ENCODE peak calls at places on chromosomes 2 and 18, in four cellular contexts. G, X, E and R are unnamed samples.

GRCh38 chr2:143125647-143126046 is 3.6 kb upstream of the ARHGAP15 start:
- DNase-seq in G (no peak), X (no peak), E (no peak), R (no peak)

GRCh38 chr2:85914916-85915315 is 26.1 kb upstream of the ST3GAL5 start:
- DNase-seq in G (no peak), X (no peak), E (no peak), R (no peak)

GRCh38 chr2:3689998-3690748 is 13.2 kb upstream of the DCDC2C start:
- DNase-seq in G (no peak), X (no peak), E (no peak), R (no peak)

GRCh38 chr2:171667041-171667440 is 20.2 kb upstream of the DYNC1I2 start:
- DNase-seq in G (no peak), X (no peak), E (no peak), R (no peak)

GRCh38 chr2:121260370-121261154 is 24.4 kb downstream of the TFCP2L1 start:
- DNase-seq in G (no peak), X (no peak), E (no peak), R (no peak)

GRCh38 chr18:5596585-5596984 is 52.8 kb upstream of the EPB41L3 start:
- DNase-seq in G (no peak), X (no peak), E (no peak), R (no peak)

GRCh38 chr2:147460140-147460539 is 384.7 kb upstream of the ACVR2A start:
- DNase-seq in G (no peak), X (no peak), E (no peak), R (no peak)

GRCh38 chr2:172248381-172249173 is 145.9 kb upstream of the DLX2 start:
- DNase-seq in G (no peak), X (no peak), E (no peak), R (no peak)

GRCh38 chr18:44758821-44759624 is 78.3 kb downstream of the SETBP1 start:
- DNase-seq in G (no peak), X (no peak), E (no peak), R (no peak)

GRCh38 chr18:27967938-27968803 is 208.8 kb downstream of the CDH2 start:
- DNase-seq in G (no peak), X (peak; percentile 55), E (no peak), R (no peak)

GRCh38 chr2:159944874-159945273 is 117.5 kb downstream of the PLA2R1 start:
- DNase-seq in G (no peak), X (no peak), E (no peak), R (no peak)

GRCh38 chr2:145777297-145777696 is 1257.4 kb upstream of the ZEB2 start:
- DNase-seq in G (peak; percentile 29), X (peak; percentile 88), E (no peak), R (peak; percentile 60)

GRCh38 chr2:43210467-43211303 is 15.7 kb downstream of the ZFP36L2 start:
- DNase-seq in G (peak; percentile 59), X (peak; percentile 72), E (no peak), R (no peak)

GRCh38 chr2:140654565-140654964 is 1476.3 kb downstream of the LRP1B start:
- DNase-seq in G (no peak), X (no peak), E (no peak), R (no peak)

GRCh38 chr2:234422242-234422641 is 74.6 kb downstream of the ARL4C start:
- DNase-seq in G (no peak), X (peak; percentile 74), E (no peak), R (peak; percentile 85)

GRCh38 chr2:85171916-85172315 is 38.7 kb downstream of the TCF7L1 start:
- DNase-seq in G (no peak), X (no peak), E (no peak), R (no peak)

GRCh38 chr2:109644571-109645275 is 30.6 kb downstream of the SOWAHC start:
- DNase-seq in G (no peak), X (peak; percentile 100), E (no peak), R (peak; percentile 28)
- TF ChIP-seq RNF2 in G (no peak), X (no peak), E (no peak), R (no peak)

DNA sequence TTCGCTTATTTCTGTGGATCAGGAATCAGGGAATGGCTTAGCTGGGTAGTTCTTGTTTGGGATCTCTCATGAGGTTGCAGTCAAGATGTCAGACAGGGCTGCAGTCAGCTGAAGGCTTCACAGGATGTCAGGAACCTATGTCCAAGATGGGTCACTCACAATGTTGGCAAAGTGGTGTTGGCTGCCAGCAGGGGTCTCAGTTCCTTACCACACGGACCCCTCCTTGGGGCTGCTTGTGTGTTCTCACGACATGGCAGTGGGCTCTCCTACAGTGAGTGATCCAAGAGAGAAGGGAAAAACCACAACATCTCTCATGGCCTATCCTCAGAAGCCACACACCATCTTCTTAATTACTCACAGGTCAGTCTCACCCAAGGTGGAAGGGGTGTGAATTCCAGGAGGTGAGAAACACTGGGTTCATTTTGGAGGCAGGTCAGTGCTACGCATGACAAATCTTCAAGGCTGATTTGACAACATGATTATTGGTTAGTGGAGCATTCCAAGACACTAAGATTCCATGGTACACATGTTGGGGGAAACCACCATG is 1.3 kb upstream of the ANTXR1 start:
- DNase-seq in G (no peak), X (peak; percentile 24), E (no peak), R (no peak)
- TF ChIP-seq RNF2 in G (no peak), X (no peak), E (no peak), R (no peak)

GRCh38 chr18:56627991-56628390 is 10.4 kb downstream of the TXNL1 start:
- DNase-seq in G (no peak), X (no peak), E (no peak), R (no peak)
- TF ChIP-seq RNF2 in G (no peak), X (no peak), E (no peak), R (no peak)

GRCh38 chr18:24271381-24272331 is 126.0 kb downstream of the OSBPL1A start:
- DNase-seq in G (no peak), X (peak; percentile 4), E (peak; percentile 66), R (peak; percentile 56)

GRCh38 chr18:24270358-24270936 is 127.2 kb downstream of the OSBPL1A start:
- DNase-seq in G (no peak), X (no peak), E (no peak), R (no peak)

GRCh38 chr18:24268784-24269550 is 128.7 kb downstream of the OSBPL1A start:
- DNase-seq in G (no peak), X (no peak), E (no peak), R (no peak)

GRCh38 chr18:24273596-24273995 is 124.0 kb downstream of the OSBPL1A start:
- DNase-seq in G (no peak), X (no peak), E (no peak), R (peak; percentile 9)

DNA sequence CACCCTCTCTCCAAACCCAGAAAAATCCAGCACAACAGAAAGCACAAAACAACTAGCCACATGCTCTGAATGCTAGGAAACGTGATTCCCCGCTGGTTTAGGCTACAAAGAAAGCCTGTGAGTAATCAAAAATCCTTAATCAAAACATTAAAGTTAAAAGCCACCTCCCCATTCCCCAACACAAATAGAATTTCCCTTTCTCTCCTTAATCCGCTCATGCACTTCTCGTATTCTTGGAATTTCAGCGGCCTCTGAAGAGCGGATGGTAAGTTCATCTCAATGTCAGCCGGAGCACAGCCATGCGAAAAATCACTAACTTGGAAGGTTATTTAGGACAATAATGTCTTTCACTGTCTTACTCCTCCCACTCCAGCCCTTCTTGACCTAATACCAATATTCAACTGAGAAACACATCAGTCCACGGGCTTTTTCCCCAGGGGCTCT is 126.7 kb downstream of the OSBPL1A start:
- DNase-seq in G (no peak), X (no peak), E (no peak), R (peak; percentile 29)
- TF ChIP-seq RNF2 in G (no peak), X (no peak), E (no peak), R (no peak)

GRCh38 chr2:64453710-64454315 is at the start of gene LGALSL:
- DNase-seq in G (peak; percentile 62), X (peak; percentile 66), E (no peak), R (peak; percentile 78)
- TF ChIP-seq RNF2 in G (no peak), X (no peak), E (no peak), R (no peak)

GRCh38 chr2:226483745-226484619 is 315.6 kb downstream of the IRS1 start:
- DNase-seq in G (no peak), X (peak; percentile 67), E (peak; percentile 51), R (no peak)
- TF ChIP-seq RNF2 in G (no peak), X (no peak), E (no peak), R (no peak)

DNA sequence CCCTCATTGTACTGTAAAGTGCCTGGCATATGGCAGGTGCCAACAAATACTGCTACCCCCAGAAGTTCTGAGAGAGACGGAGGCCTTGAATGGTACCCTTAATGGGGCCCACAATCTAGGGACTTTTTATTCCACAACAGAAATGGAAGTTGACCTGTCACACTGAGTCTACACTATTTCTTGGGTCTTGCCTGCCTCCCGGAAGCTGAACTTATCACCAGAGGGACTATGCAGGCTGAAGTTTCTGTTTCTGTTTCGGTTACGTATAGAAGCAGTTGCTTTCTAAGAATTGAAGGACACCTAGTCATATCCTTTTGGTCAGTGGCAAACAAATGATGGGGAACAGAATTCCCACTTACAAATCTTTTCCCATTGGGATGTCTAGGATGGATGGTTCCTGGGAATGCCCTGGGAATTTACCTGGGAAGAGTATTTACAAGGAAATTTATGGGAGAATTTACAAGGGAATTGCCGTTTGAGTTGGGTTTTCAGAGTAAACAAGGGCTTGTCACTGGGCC is 74.2 kb downstream of the HS1BP3 start:
- DNase-seq in G (no peak), X (no peak), E (no peak), R (no peak)
- TF ChIP-seq RNF2 in G (no peak), X (no peak), E (no peak), R (no peak)

DNA sequence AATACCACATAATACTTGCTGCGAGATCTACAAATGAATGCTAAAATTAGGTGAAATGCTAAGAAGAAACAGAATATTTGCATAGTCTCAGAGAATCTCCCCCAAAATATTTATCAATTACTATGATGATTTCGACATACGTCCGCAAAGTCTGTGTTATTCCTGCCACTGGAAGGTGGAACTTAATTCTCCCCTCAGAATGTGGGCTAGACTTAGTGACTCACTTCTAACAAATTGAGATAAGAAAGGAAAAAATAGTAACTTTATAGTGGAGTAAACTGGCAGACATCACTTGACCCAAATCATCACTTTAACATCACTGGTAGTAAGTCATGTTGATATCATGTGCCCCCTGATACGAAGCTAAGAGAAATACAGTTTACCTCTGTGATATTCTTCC is 23.4 kb downstream of the HADHB start:
- DNase-seq in G (no peak), X (no peak), E (no peak), R (no peak)
- TF ChIP-seq RNF2 in G (no peak), X (no peak), E (no peak), R (no peak)